ENCODE peak calls at places on chromosomes 11 and 22, in four cellular contexts. One of them, this sample, is unnamed.

GRCh38 chr11:35487532-35488078 is 37.8 kb downstream of the PAMR1 start:
- DNase-seq in stimulated activated CD4-positive, alpha-beta T cell treated with anti-CD3 and anti-CD28 coated beads, Interleukin-4, amount 100 ng/mL, for 1 hour: no peak
- DNase-seq in Calu3: peak
- DNase-seq in lung: no peak
- DNase-seq in this sample: peak

GRCh38 chr22:35746248-35746647 is 28.6 kb downstream of the APOL5 start:
- DNase-seq in Calu3: no peak
- DNase-seq in stimulated activated CD4-positive, alpha-beta T cell treated with anti-CD3 and anti-CD28 coated beads, Interleukin-4, amount 100 ng/mL, for 1 hour: no peak
- DNase-seq in lung: no peak
- DNase-seq in this sample: no peak

GRCh38 chr22:30325724-30326703 is 727 bp downstream of the TBC1D10A start:
- DNase-seq in lung: no peak
- DNase-seq in Calu3: peak
- DNase-seq in stimulated activated CD4-positive, alpha-beta T cell treated with anti-CD3 and anti-CD28 coated beads, Interleukin-4, amount 100 ng/mL, for 1 hour: no peak
- DNase-seq in this sample: peak

GRCh38 chr11:107018902-107019493 is 722 bp upstream of the GUCY1A2 start:
- DNase-seq in stimulated activated CD4-positive, alpha-beta T cell treated with anti-CD3 and anti-CD28 coated beads, Interleukin-4, amount 100 ng/mL, for 1 hour: no peak
- DNase-seq in lung: peak
- DNase-seq in Calu3: peak
- DNase-seq in this sample: peak

GRCh38 chr22:33883961-33884808 is 36.1 kb downstream of the LARGE1 start:
- DNase-seq in Calu3: no peak
- DNase-seq in lung: no peak
- DNase-seq in stimulated activated CD4-positive, alpha-beta T cell treated with anti-CD3 and anti-CD28 coated beads, Interleukin-4, amount 100 ng/mL, for 1 hour: no peak
- DNase-seq in this sample: no peak

GRCh38 chr11:35419713-35420333 is 465 bp upstream of the SLC1A2 start:
- DNase-seq in stimulated activated CD4-positive, alpha-beta T cell treated with anti-CD3 and anti-CD28 coated beads, Interleukin-4, amount 100 ng/mL, for 1 hour: no peak
- DNase-seq in Calu3: no peak
- DNase-seq in lung: no peak
- DNase-seq in this sample: no peak

GRCh38 chr22:39297490-39298193 is 21.8 kb downstream of the RPL3 start:
- DNase-seq in Calu3: no peak
- DNase-seq in lung: no peak
- DNase-seq in stimulated activated CD4-positive, alpha-beta T cell treated with anti-CD3 and anti-CD28 coated beads, Interleukin-4, amount 100 ng/mL, for 1 hour: no peak
- DNase-seq in this sample: no peak

GRCh38 chr11:59641156-59641555 is 25.6 kb upstream of the OSBP start:
- DNase-seq in stimulated activated CD4-positive, alpha-beta T cell treated with anti-CD3 and anti-CD28 coated beads, Interleukin-4, amount 100 ng/mL, for 1 hour: no peak
- DNase-seq in Calu3: no peak
- DNase-seq in lung: no peak
- DNase-seq in this sample: no peak

GRCh38 chr11:9799901-9800300 is 136.0 kb downstream of the SWAP70 start:
- DNase-seq in stimulated activated CD4-positive, alpha-beta T cell treated with anti-CD3 and anti-CD28 coated beads, Interleukin-4, amount 100 ng/mL, for 1 hour: no peak
- DNase-seq in Calu3: no peak
- DNase-seq in lung: no peak
- DNase-seq in this sample: no peak

GRCh38 chr11:116567721-116568242 is 205.0 kb downstream of the BUD13 start:
- DNase-seq in stimulated activated CD4-positive, alpha-beta T cell treated with anti-CD3 and anti-CD28 coated beads, Interleukin-4, amount 100 ng/mL, for 1 hour: no peak
- DNase-seq in lung: no peak
- DNase-seq in Calu3: no peak
- DNase-seq in this sample: no peak

GRCh38 chr11:71474771-71475483 is 21.9 kb downstream of the NADSYN1 start:
- DNase-seq in stimulated activated CD4-positive, alpha-beta T cell treated with anti-CD3 and anti-CD28 coated beads, Interleukin-4, amount 100 ng/mL, for 1 hour: no peak
- DNase-seq in Calu3: no peak
- DNase-seq in lung: no peak
- DNase-seq in this sample: no peak

GRCh38 chr22:47174671-47175111 is 412.2 kb downstream of the TBC1D22A start:
- DNase-seq in lung: no peak
- DNase-seq in stimulated activated CD4-positive, alpha-beta T cell treated with anti-CD3 and anti-CD28 coated beads, Interleukin-4, amount 100 ng/mL, for 1 hour: no peak
- DNase-seq in Calu3: no peak
- DNase-seq in this sample: no peak

GRCh38 chr11:128575956-128576340 is 11.4 kb downstream of the ETS1 start:
- DNase-seq in Calu3: no peak
- DNase-seq in stimulated activated CD4-positive, alpha-beta T cell treated with anti-CD3 and anti-CD28 coated beads, Interleukin-4, amount 100 ng/mL, for 1 hour: no peak
- DNase-seq in lung: peak
- DNase-seq in this sample: no peak

GRCh38 chr22:35984776-35985175 is 43.8 kb downstream of the RBFOX2 start:
- DNase-seq in lung: no peak
- DNase-seq in stimulated activated CD4-positive, alpha-beta T cell treated with anti-CD3 and anti-CD28 coated beads, Interleukin-4, amount 100 ng/mL, for 1 hour: no peak
- DNase-seq in Calu3: no peak
- DNase-seq in this sample: no peak